ENCODE peak calls at places on chromosomes 6 and 20, in five cellular contexts. L is heart left ventricle, X is A549, F is ovary, W is endodermal cell. V is an unnamed sample.

GRCh38 chr6:127855542-127856159 is 45.2 kb downstream of the THEMIS start:
- DNase-seq in X (no peak), W (peak), F (no peak), L (no peak), V (no peak)

GRCh38 chr6:1295420-1295819 is 16.5 kb upstream of the FOXQ1 start:
- DNase-seq in L (no peak), F (no peak), X (no peak), W (no peak), V (no peak)

GRCh38 chr20:25061821-25062530 is 4.0 kb upstream of the ACSS1 start:
- DNase-seq in L (peak), X (no peak), F (peak), W (no peak), V (no peak)

GRCh38 chr20:6704132-6704861 is 63.2 kb upstream of the BMP2 start:
- DNase-seq in F (no peak), X (peak), W (no peak), L (no peak), V (no peak)

GRCh38 chr20:10673831-10674683 is at the start of gene JAG1:
- DNase-seq in W (peak), L (peak), F (peak), X (peak), V (peak)

GRCh38 chr6:10877012-10877411 is 4.8 kb downstream of the GCM2 start:
- DNase-seq in F (no peak), X (no peak), L (peak), W (no peak), V (no peak)

GRCh38 chr6:42831237-42831636 is 48.2 kb upstream of the RPL7L1 start:
- DNase-seq in F (no peak), L (no peak), W (no peak), X (no peak), V (no peak)

GRCh38 chr6:167047554-167047953 is 48.4 kb downstream of the CEP43 start:
- DNase-seq in F (no peak), X (no peak), W (no peak), L (peak), V (no peak)

GRCh38 chr20:46174469-46175126 is 56.5 kb downstream of the CD40 start:
- DNase-seq in F (peak), W (peak), L (peak), X (peak), V (no peak)

GRCh38 chr20:61520761-61521460 is 268.9 kb downstream of the CDH4 start:
- DNase-seq in L (no peak), X (no peak), F (no peak), W (no peak), V (no peak)

GRCh38 chr6:85482206-85483040 is 32.5 kb downstream of the NT5E start:
- DNase-seq in F (peak), W (peak), X (no peak), L (no peak), V (no peak)

GRCh38 chr6:105263685-105264298 is 84.0 kb upstream of the POPDC3 start:
- DNase-seq in W (no peak), X (no peak), L (no peak), F (no peak), V (no peak)

GRCh38 chr6:68709882-68710281 is 74.8 kb downstream of the ADGRB3 start:
- DNase-seq in X (no peak), W (no peak), L (no peak), F (no peak), V (no peak)

GRCh38 chr20:16863315-16863714 is 115.2 kb downstream of the OTOR start:
- DNase-seq in W (no peak), X (no peak), F (no peak), L (no peak), V (no peak)

GRCh38 chr6:126937426-126937825 is 181.0 kb upstream of the RSPO3 start:
- DNase-seq in L (no peak), X (no peak), W (no peak), F (no peak), V (no peak)

GRCh38 chr6:132763269-132763668 is 5.6 kb upstream of the VNN2 start:
- DNase-seq in X (no peak), W (peak), F (no peak), L (no peak), V (no peak)

GRCh38 chr6:39003072-39003471 is 45.5 kb upstream of the GLP1R start:
- DNase-seq in F (no peak), L (no peak), X (no peak), W (peak), V (no peak)

GRCh38 chr6:80331522-80331921 is 225.1 kb downstream of the BCKDHB start:
- DNase-seq in X (no peak), F (no peak), W (no peak), L (no peak), V (no peak)

GRCh38 chr6:158047120-158047518 is 65.5 kb downstream of the SYNJ2 start:
- DNase-seq in X (no peak), W (no peak), L (peak), F (no peak), V (no peak)

GRCh38 chr6:100657678-100658330 is 193.1 kb upstream of the SIM1 start:
- DNase-seq in W (no peak), L (no peak), X (no peak), F (no peak), V (no peak)

GRCh38 chr6:46808806-46809205 is 15.6 kb downstream of the MEP1A start:
- DNase-seq in W (no peak), X (no peak), F (no peak), L (no peak), V (no peak)

GRCh38 chr6:100456881-100457220 is 7.9 kb downstream of the SIM1 start:
- DNase-seq in W (no peak), F (no peak), X (no peak), L (no peak), V (no peak)

GRCh38 chr6:111772274-111772780 is 100.9 kb downstream of the FYN start:
- DNase-seq in F (no peak), X (no peak), W (no peak), L (no peak), V (no peak)

GRCh38 chr6:119195204-119195603 is 116.7 kb upstream of the FAM184A start:
- DNase-seq in X (no peak), F (no peak), W (no peak), L (no peak), V (no peak)

GRCh38 chr20:41248371-41249024 is 69.0 kb downstream of the ZHX3 start:
- DNase-seq in X (no peak), W (no peak), F (peak), L (no peak), V (no peak)

GRCh38 chr6:11615214-11615602 is 77.7 kb downstream of the TMEM170B start:
- DNase-seq in X (no peak), F (no peak), L (no peak), W (no peak), V (peak)

GRCh38 chr6:148682252-148682651 is 64.6 kb upstream of the UST start:
- DNase-seq in L (no peak), X (no peak), W (no peak), F (no peak), V (no peak)

GRCh38 chr6:87669051-87669450 is 33.0 kb downstream of the AKIRIN2 start:
- DNase-seq in L (no peak), X (no peak), F (no peak), W (no peak), V (peak)

GRCh38 chr6:161204866-161205557 is 68.8 kb downstream of the AGPAT4 start:
- DNase-seq in F (no peak), X (no peak), W (no peak), L (no peak), V (no peak)

GRCh38 chr20:18628330-18628941 is 40.6 kb downstream of the DTD1 start:
- DNase-seq in F (no peak), L (no peak), X (peak), W (peak), V (no peak)

GRCh38 chr6:147053311-147053921 is 150.8 kb upstream of the STXBP5 start:
- DNase-seq in W (peak), F (no peak), X (no peak), L (no peak), V (no peak)

GRCh38 chr6:6008648-6009421 is 2.1 kb upstream of the NRN1 start:
- DNase-seq in W (peak), L (peak), F (peak), X (peak), V (no peak)

GRCh38 chr20:2754426-2754825 is 46.0 kb downstream of the CPXM1 start:
- DNase-seq in L (no peak), W (no peak), F (no peak), X (no peak), V (no peak)

GRCh38 chr20:33791959-33792597 is 19.1 kb upstream of the CHMP4B start:
- DNase-seq in F (peak), W (peak), X (peak), L (peak), V (peak)

GRCh38 chr6:122578961-122579360 is 31.2 kb upstream of the PKIB start:
- DNase-seq in L (no peak), X (no peak), W (no peak), F (no peak), V (no peak)

GRCh38 chr20:45890997-45891983 is at the start of the genes CTSA and NEURL2:
- DNase-seq in X (peak), W (peak), L (peak), F (peak), V (peak)

GRCh38 chr6:7157752-7158616 is 50.2 kb downstream of the RREB1 start:
- DNase-seq in F (no peak), X (no peak), W (peak), L (no peak), V (no peak)

GRCh38 chr6:217048-217659 is 75.1 kb upstream of the DUSP22 start:
- DNase-seq in W (peak), F (no peak), L (no peak), X (peak), V (no peak)

DNA sequence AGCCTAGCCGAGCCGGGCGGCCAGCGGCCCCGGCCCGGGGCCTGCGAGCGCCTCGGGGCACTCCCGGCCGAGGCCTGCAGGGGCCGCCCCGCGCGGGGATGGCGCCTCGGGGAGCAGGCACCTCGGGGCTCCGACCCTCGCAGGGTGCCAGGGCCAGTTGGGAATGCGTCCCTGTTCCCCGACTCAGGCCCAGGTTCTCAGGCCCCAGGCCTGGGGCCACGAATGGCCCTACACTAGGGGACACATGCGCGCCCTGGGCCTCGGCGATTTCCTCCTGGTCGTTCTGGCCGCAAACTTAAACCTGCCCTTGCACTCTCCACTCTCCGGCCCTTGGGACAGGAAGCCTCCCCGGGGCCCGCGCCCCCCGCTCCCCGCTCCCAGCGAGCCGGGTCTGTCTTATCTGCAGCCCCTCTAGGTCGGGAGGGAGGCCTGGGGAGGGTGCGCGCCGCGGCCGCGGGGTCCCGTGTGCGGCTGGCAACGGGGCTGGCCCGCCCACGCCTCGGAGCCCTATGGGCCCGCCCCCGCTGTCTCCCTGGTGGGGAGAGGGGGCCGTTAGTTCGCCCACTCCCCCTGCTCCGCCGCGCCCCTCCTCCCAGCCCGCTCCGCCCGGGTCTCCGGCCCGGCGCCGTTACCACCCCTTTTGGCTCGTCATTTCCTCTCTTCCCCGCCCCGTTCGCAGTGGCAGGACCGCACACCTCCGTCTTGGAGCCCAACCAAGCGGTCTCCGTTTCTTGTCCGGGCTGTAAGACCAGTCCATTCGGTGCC is 611 bp downstream of the NFYA start:
- DNase-seq in F (peak), L (peak), W (peak), X (peak), V (no peak)
- TF ChIP-seq CTCF in F (no peak), L (peak), W (peak), X (no peak), V (peak)

GRCh38 chr6:13698715-13699114 is 12.9 kb downstream of the RANBP9 start:
- DNase-seq in W (no peak), X (no peak), F (no peak), L (no peak), V (no peak)

GRCh38 chr6:13696226-13696625 is 15.4 kb downstream of the RANBP9 start:
- DNase-seq in L (no peak), F (no peak), X (no peak), W (no peak), V (peak)

GRCh38 chr6:13694562-13694961 is 17.1 kb downstream of the RANBP9 start:
- DNase-seq in X (no peak), L (no peak), W (no peak), F (no peak), V (no peak)

GRCh38 chr6:13697857-13698256 is 13.8 kb downstream of the RANBP9 start:
- DNase-seq in L (no peak), F (no peak), W (no peak), X (no peak), V (no peak)

DNA sequence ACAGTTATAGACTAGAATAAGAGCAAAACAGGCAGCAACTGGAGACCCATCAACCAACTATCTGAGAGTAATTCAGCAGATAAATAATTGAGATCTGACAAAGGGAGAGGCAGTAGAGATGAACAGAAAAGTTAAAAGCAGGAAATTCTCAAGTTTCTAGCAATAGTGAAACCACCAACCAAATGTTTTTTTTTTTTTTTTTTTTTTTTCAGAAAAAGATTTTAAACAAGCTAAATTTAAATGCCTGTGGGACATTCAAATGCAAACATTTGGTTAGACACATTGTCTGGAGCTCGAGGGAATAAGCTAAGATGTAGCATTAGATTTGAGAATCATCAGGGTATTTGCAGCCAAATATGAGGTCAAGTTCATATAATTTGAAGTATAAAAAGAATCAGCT is 16.4 kb downstream of the RANBP9 start:
- DNase-seq in W (no peak), F (no peak), L (no peak), X (no peak), V (no peak)
- H3K27ac ChIP-seq in W (no peak), F (no peak), L (no peak), X (no peak), V (no peak)

GRCh38 chr6:29016559-29017427 is 11.7 kb upstream of the ZNF311 start:
- DNase-seq in W (peak), F (peak), L (peak), X (peak), V (peak)
- TF ChIP-seq CTCF in W (peak), F (peak), L (peak), X (peak), V (peak)

GRCh38 chr20:38435555-38435939 is 419 bp upstream of the SNHG17 start:
- DNase-seq in W (no peak), L (no peak), X (no peak), F (no peak), V (peak)
- H3K27ac ChIP-seq in W (no peak), L (no peak), X (no peak), F (no peak), V (peak)